ENCODE peak calls at places on chromosomes 16 and 17, in six cellular contexts. One of them, this sample, is unnamed.

GRCh38 chr16:2745961-2746360 is 6.5 kb upstream of the SRRM2 start:
- DNase-seq in anterior cingulate cortex: no peak
- DNase-seq in thoracic aorta: no peak
- DNase-seq in GM12865: no peak
- DNase-seq in activated naive CD4-positive, alpha-beta T cell treated with anti-CD3 and anti-CD28 coated beads, Interleukin-2, amount 50 U/mL, for 72 hours: no peak
- DNase-seq in T-helper 1 cell: no peak
- DNase-seq in this sample: no peak

GRCh38 chr17:15920758-15921239 is 24.1 kb upstream of the ADORA2B start:
- DNase-seq in thoracic aorta: no peak
- DNase-seq in GM12865: no peak
- DNase-seq in anterior cingulate cortex: no peak
- DNase-seq in T-helper 1 cell: no peak
- DNase-seq in activated naive CD4-positive, alpha-beta T cell treated with anti-CD3 and anti-CD28 coated beads, Interleukin-2, amount 50 U/mL, for 72 hours: no peak
- DNase-seq in this sample: no peak

GRCh38 chr16:53741546-53741945 is 37.6 kb downstream of the FTO start:
- DNase-seq in T-helper 1 cell: no peak
- DNase-seq in thoracic aorta: no peak
- DNase-seq in activated naive CD4-positive, alpha-beta T cell treated with anti-CD3 and anti-CD28 coated beads, Interleukin-2, amount 50 U/mL, for 72 hours: no peak
- DNase-seq in anterior cingulate cortex: no peak
- DNase-seq in GM12865: no peak
- DNase-seq in this sample: no peak

GRCh38 chr16:80519189-80519588 is 21.6 kb upstream of the DYNLRB2 start:
- DNase-seq in thoracic aorta: no peak
- DNase-seq in activated naive CD4-positive, alpha-beta T cell treated with anti-CD3 and anti-CD28 coated beads, Interleukin-2, amount 50 U/mL, for 72 hours: no peak
- DNase-seq in anterior cingulate cortex: no peak
- DNase-seq in T-helper 1 cell: no peak
- DNase-seq in GM12865: no peak
- DNase-seq in this sample: no peak

GRCh38 chr17:78140169-78141051 is 5.8 kb upstream of the C17orf99 start:
- DNase-seq in anterior cingulate cortex: no peak
- DNase-seq in GM12865: peak
- DNase-seq in thoracic aorta: peak
- DNase-seq in activated naive CD4-positive, alpha-beta T cell treated with anti-CD3 and anti-CD28 coated beads, Interleukin-2, amount 50 U/mL, for 72 hours: peak
- DNase-seq in T-helper 1 cell: peak
- DNase-seq in this sample: no peak

GRCh38 chr16:30521873-30522641 is 4.3 kb downstream of the ZNF768 start:
- DNase-seq in GM12865: no peak
- DNase-seq in thoracic aorta: no peak
- DNase-seq in anterior cingulate cortex: no peak
- DNase-seq in activated naive CD4-positive, alpha-beta T cell treated with anti-CD3 and anti-CD28 coated beads, Interleukin-2, amount 50 U/mL, for 72 hours: no peak
- DNase-seq in T-helper 1 cell: no peak
- DNase-seq in this sample: no peak

GRCh38 chr16:80147021-80147680 is 393.6 kb upstream of the DYNLRB2 start:
- DNase-seq in T-helper 1 cell: no peak
- DNase-seq in anterior cingulate cortex: no peak
- DNase-seq in activated naive CD4-positive, alpha-beta T cell treated with anti-CD3 and anti-CD28 coated beads, Interleukin-2, amount 50 U/mL, for 72 hours: no peak
- DNase-seq in GM12865: no peak
- DNase-seq in thoracic aorta: no peak
- DNase-seq in this sample: no peak

GRCh38 chr17:60077672-60078519 is 825 bp downstream of the HEATR6 start:
- DNase-seq in thoracic aorta: no peak
- DNase-seq in T-helper 1 cell: peak
- DNase-seq in activated naive CD4-positive, alpha-beta T cell treated with anti-CD3 and anti-CD28 coated beads, Interleukin-2, amount 50 U/mL, for 72 hours: no peak
- DNase-seq in GM12865: no peak
- DNase-seq in anterior cingulate cortex: no peak
- DNase-seq in this sample: no peak

GRCh38 chr16:4692460-4693295 is 684 bp upstream of the NUDT16L1 start:
- DNase-seq in anterior cingulate cortex: no peak
- DNase-seq in activated naive CD4-positive, alpha-beta T cell treated with anti-CD3 and anti-CD28 coated beads, Interleukin-2, amount 50 U/mL, for 72 hours: no peak
- DNase-seq in GM12865: no peak
- DNase-seq in T-helper 1 cell: no peak
- DNase-seq in thoracic aorta: no peak
- DNase-seq in this sample: no peak

GRCh38 chr17:44655983-44656700 is at the start of gene MEIOC:
- DNase-seq in T-helper 1 cell: peak
- DNase-seq in thoracic aorta: no peak
- DNase-seq in activated naive CD4-positive, alpha-beta T cell treated with anti-CD3 and anti-CD28 coated beads, Interleukin-2, amount 50 U/mL, for 72 hours: no peak
- DNase-seq in anterior cingulate cortex: no peak
- DNase-seq in GM12865: peak
- DNase-seq in this sample: no peak

GRCh38 chr17:81339502-81340296 is 44.6 kb upstream of the SLC38A10 start:
- DNase-seq in thoracic aorta: no peak
- DNase-seq in T-helper 1 cell: no peak
- DNase-seq in activated naive CD4-positive, alpha-beta T cell treated with anti-CD3 and anti-CD28 coated beads, Interleukin-2, amount 50 U/mL, for 72 hours: no peak
- DNase-seq in anterior cingulate cortex: no peak
- DNase-seq in GM12865: no peak
- DNase-seq in this sample: no peak

GRCh38 chr16:17261197-17261858 is 209.4 kb downstream of the XYLT1 start:
- DNase-seq in activated naive CD4-positive, alpha-beta T cell treated with anti-CD3 and anti-CD28 coated beads, Interleukin-2, amount 50 U/mL, for 72 hours: no peak
- DNase-seq in thoracic aorta: no peak
- DNase-seq in T-helper 1 cell: no peak
- DNase-seq in GM12865: peak
- DNase-seq in anterior cingulate cortex: no peak
- DNase-seq in this sample: no peak

GRCh38 chr16:86509759-86510464 is 415 bp upstream of the FOXF1 start:
- DNase-seq in thoracic aorta: no peak
- DNase-seq in anterior cingulate cortex: no peak
- DNase-seq in GM12865: no peak
- DNase-seq in activated naive CD4-positive, alpha-beta T cell treated with anti-CD3 and anti-CD28 coated beads, Interleukin-2, amount 50 U/mL, for 72 hours: no peak
- DNase-seq in T-helper 1 cell: no peak
- DNase-seq in this sample: no peak

GRCh38 chr17:47882247-47882646 is 13.8 kb upstream of the SP2 start:
- DNase-seq in thoracic aorta: no peak
- DNase-seq in T-helper 1 cell: no peak
- DNase-seq in activated naive CD4-positive, alpha-beta T cell treated with anti-CD3 and anti-CD28 coated beads, Interleukin-2, amount 50 U/mL, for 72 hours: no peak
- DNase-seq in GM12865: no peak
- DNase-seq in anterior cingulate cortex: no peak
- DNase-seq in this sample: no peak

GRCh38 chr16:78748471-78748929 is 649.0 kb downstream of the WWOX start:
- DNase-seq in activated naive CD4-positive, alpha-beta T cell treated with anti-CD3 and anti-CD28 coated beads, Interleukin-2, amount 50 U/mL, for 72 hours: no peak
- DNase-seq in anterior cingulate cortex: no peak
- DNase-seq in thoracic aorta: no peak
- DNase-seq in T-helper 1 cell: no peak
- DNase-seq in GM12865: no peak
- DNase-seq in this sample: no peak

GRCh38 chr16:49773534-49774486 is 82.1 kb downstream of the ZNF423 start:
- DNase-seq in T-helper 1 cell: no peak
- DNase-seq in thoracic aorta: no peak
- DNase-seq in anterior cingulate cortex: no peak
- DNase-seq in GM12865: no peak
- DNase-seq in activated naive CD4-positive, alpha-beta T cell treated with anti-CD3 and anti-CD28 coated beads, Interleukin-2, amount 50 U/mL, for 72 hours: no peak
- DNase-seq in this sample: no peak

GRCh38 chr17:9451919-9452318 is 123.7 kb downstream of the STX8 start:
- DNase-seq in thoracic aorta: no peak
- DNase-seq in anterior cingulate cortex: no peak
- DNase-seq in GM12865: no peak
- DNase-seq in T-helper 1 cell: no peak
- DNase-seq in activated naive CD4-positive, alpha-beta T cell treated with anti-CD3 and anti-CD28 coated beads, Interleukin-2, amount 50 U/mL, for 72 hours: no peak
- DNase-seq in this sample: no peak

GRCh38 chr16:67030221-67030962 is 1.4 kb downstream of the CBFB start:
- DNase-seq in T-helper 1 cell: no peak
- DNase-seq in GM12865: no peak
- DNase-seq in thoracic aorta: no peak
- DNase-seq in activated naive CD4-positive, alpha-beta T cell treated with anti-CD3 and anti-CD28 coated beads, Interleukin-2, amount 50 U/mL, for 72 hours: no peak
- DNase-seq in anterior cingulate cortex: no peak
- DNase-seq in this sample: no peak

GRCh38 chr16:22070361-22071351 is 21.7 kb upstream of the VWA3A start:
- DNase-seq in GM12865: no peak
- DNase-seq in thoracic aorta: no peak
- DNase-seq in anterior cingulate cortex: no peak
- DNase-seq in activated naive CD4-positive, alpha-beta T cell treated with anti-CD3 and anti-CD28 coated beads, Interleukin-2, amount 50 U/mL, for 72 hours: no peak
- DNase-seq in T-helper 1 cell: no peak
- DNase-seq in this sample: peak

GRCh38 chr16:65049679-65050078 is 72.2 kb downstream of the CDH11 start:
- DNase-seq in thoracic aorta: no peak
- DNase-seq in anterior cingulate cortex: no peak
- DNase-seq in T-helper 1 cell: no peak
- DNase-seq in GM12865: no peak
- DNase-seq in activated naive CD4-positive, alpha-beta T cell treated with anti-CD3 and anti-CD28 coated beads, Interleukin-2, amount 50 U/mL, for 72 hours: no peak
- DNase-seq in this sample: no peak

GRCh38 chr17:42585353-42585752 is 7.8 kb upstream of the PSMC3IP start:
- DNase-seq in activated naive CD4-positive, alpha-beta T cell treated with anti-CD3 and anti-CD28 coated beads, Interleukin-2, amount 50 U/mL, for 72 hours: no peak
- DNase-seq in GM12865: no peak
- DNase-seq in T-helper 1 cell: no peak
- DNase-seq in anterior cingulate cortex: no peak
- DNase-seq in thoracic aorta: no peak
- DNase-seq in this sample: no peak

GRCh38 chr16:12500771-12501170 is 302.9 kb downstream of the CPPED1 start:
- DNase-seq in thoracic aorta: no peak
- DNase-seq in anterior cingulate cortex: no peak
- DNase-seq in T-helper 1 cell: no peak
- DNase-seq in activated naive CD4-positive, alpha-beta T cell treated with anti-CD3 and anti-CD28 coated beads, Interleukin-2, amount 50 U/mL, for 72 hours: no peak
- DNase-seq in GM12865: no peak
- DNase-seq in this sample: no peak

GRCh38 chr17:4558311-4558972 is 1.9 kb downstream of the GGT6 start:
- DNase-seq in anterior cingulate cortex: no peak
- DNase-seq in activated naive CD4-positive, alpha-beta T cell treated with anti-CD3 and anti-CD28 coated beads, Interleukin-2, amount 50 U/mL, for 72 hours: no peak
- DNase-seq in T-helper 1 cell: no peak
- DNase-seq in thoracic aorta: no peak
- DNase-seq in GM12865: no peak
- DNase-seq in this sample: no peak

GRCh38 chr17:39225974-39226683 is 384 bp upstream of the STAC2 start:
- DNase-seq in T-helper 1 cell: no peak
- DNase-seq in anterior cingulate cortex: peak
- DNase-seq in activated naive CD4-positive, alpha-beta T cell treated with anti-CD3 and anti-CD28 coated beads, Interleukin-2, amount 50 U/mL, for 72 hours: no peak
- DNase-seq in GM12865: no peak
- DNase-seq in thoracic aorta: peak
- DNase-seq in this sample: peak

GRCh38 chr17:82901836-82902235 is 62.0 kb upstream of the ZNF750 start:
- DNase-seq in anterior cingulate cortex: no peak
- DNase-seq in GM12865: no peak
- DNase-seq in T-helper 1 cell: no peak
- DNase-seq in activated naive CD4-positive, alpha-beta T cell treated with anti-CD3 and anti-CD28 coated beads, Interleukin-2, amount 50 U/mL, for 72 hours: no peak
- DNase-seq in thoracic aorta: no peak
- DNase-seq in this sample: no peak

GRCh38 chr17:78174332-78174869 is 6.0 kb downstream of the SYNGR2 start:
- DNase-seq in thoracic aorta: peak
- DNase-seq in activated naive CD4-positive, alpha-beta T cell treated with anti-CD3 and anti-CD28 coated beads, Interleukin-2, amount 50 U/mL, for 72 hours: no peak
- DNase-seq in anterior cingulate cortex: peak
- DNase-seq in T-helper 1 cell: no peak
- DNase-seq in GM12865: peak
- DNase-seq in this sample: peak

GRCh38 chr17:27596106-27596505 is 34.9 kb upstream of the LGALS9 start:
- DNase-seq in thoracic aorta: no peak
- DNase-seq in activated naive CD4-positive, alpha-beta T cell treated with anti-CD3 and anti-CD28 coated beads, Interleukin-2, amount 50 U/mL, for 72 hours: no peak
- DNase-seq in T-helper 1 cell: no peak
- DNase-seq in anterior cingulate cortex: no peak
- DNase-seq in GM12865: no peak
- DNase-seq in this sample: no peak

GRCh38 chr17:37299257-37299985 is 76.4 kb upstream of the C17orf78 start:
- DNase-seq in thoracic aorta: no peak
- DNase-seq in activated naive CD4-positive, alpha-beta T cell treated with anti-CD3 and anti-CD28 coated beads, Interleukin-2, amount 50 U/mL, for 72 hours: no peak
- DNase-seq in GM12865: no peak
- DNase-seq in anterior cingulate cortex: no peak
- DNase-seq in T-helper 1 cell: no peak
- DNase-seq in this sample: no peak

GRCh38 chr17:43890240-43890639 is 17.1 kb downstream of the MPP2 start:
- DNase-seq in thoracic aorta: no peak
- DNase-seq in anterior cingulate cortex: no peak
- DNase-seq in T-helper 1 cell: no peak
- DNase-seq in GM12865: no peak
- DNase-seq in activated naive CD4-positive, alpha-beta T cell treated with anti-CD3 and anti-CD28 coated beads, Interleukin-2, amount 50 U/mL, for 72 hours: no peak
- DNase-seq in this sample: no peak

This sample was measured in dorsolateral prefrontal cortex.